ENCODE peak calls at places on chromosomes 3 and 15, in eight cellular contexts. One of them, this sample, is unnamed. For H3K4me1, the result is how much of the 10 kb centered on the place peaks cover.

GRCh38 chr15:70995383-70995965 is 102.8 kb downstream of the LRRC49 start:
- DNase-seq in heart left ventricle: no peak
- DNase-seq in body of pancreas: no peak
- DNase-seq in GM23338: no peak
- DNase-seq in CD8-positive, alpha-beta memory T cell: no peak
- DNase-seq in ovary: no peak
- DNase-seq in HCT116: no peak
- DNase-seq in breast epithelium: no peak
- DNase-seq in this sample: no peak

GRCh38 chr3:194471863-194472262 is 14.9 kb downstream of the ATP13A3 start:
- DNase-seq in GM23338: no peak
- DNase-seq in body of pancreas: no peak
- DNase-seq in CD8-positive, alpha-beta memory T cell: no peak
- DNase-seq in heart left ventricle: no peak
- DNase-seq in HCT116: no peak
- DNase-seq in breast epithelium: no peak
- DNase-seq in ovary: no peak
- DNase-seq in this sample: no peak

GRCh38 chr3:186802701-186803100 is 3.6 kb downstream of the RFC4 start:
- DNase-seq in GM23338: no peak
- DNase-seq in breast epithelium: no peak
- DNase-seq in HCT116: no peak
- DNase-seq in CD8-positive, alpha-beta memory T cell: no peak
- DNase-seq in heart left ventricle: no peak
- DNase-seq in body of pancreas: no peak
- DNase-seq in ovary: no peak
- DNase-seq in this sample: no peak

GRCh38 chr3:31614162-31614921 is 81.6 kb downstream of the STT3B start:
- DNase-seq in CD8-positive, alpha-beta memory T cell: no peak
- DNase-seq in heart left ventricle: no peak
- DNase-seq in body of pancreas: no peak
- DNase-seq in HCT116: no peak
- DNase-seq in ovary: no peak
- DNase-seq in GM23338: no peak
- DNase-seq in breast epithelium: no peak
- DNase-seq in this sample: peak

GRCh38 chr3:45972534-45973402 is 22.9 kb downstream of the FYCO1 start:
- DNase-seq in body of pancreas: peak
- DNase-seq in CD8-positive, alpha-beta memory T cell: no peak
- DNase-seq in ovary: peak
- DNase-seq in GM23338: no peak
- DNase-seq in breast epithelium: no peak
- DNase-seq in heart left ventricle: no peak
- DNase-seq in HCT116: no peak
- DNase-seq in this sample: peak

GRCh38 chr15:67833504-67834248 is 6.2 kb downstream of the RNU6-1 start:
- DNase-seq in body of pancreas: no peak
- DNase-seq in GM23338: peak
- DNase-seq in heart left ventricle: no peak
- DNase-seq in CD8-positive, alpha-beta memory T cell: no peak
- DNase-seq in breast epithelium: no peak
- DNase-seq in ovary: no peak
- DNase-seq in HCT116: no peak
- DNase-seq in this sample: peak

GRCh38 chr3:129686941-129687340 is 80.5 kb upstream of the PLXND1 start:
- DNase-seq in GM23338: peak
- DNase-seq in HCT116: no peak
- DNase-seq in heart left ventricle: no peak
- DNase-seq in ovary: no peak
- DNase-seq in body of pancreas: peak
- DNase-seq in CD8-positive, alpha-beta memory T cell: no peak
- DNase-seq in breast epithelium: no peak
- DNase-seq in this sample: peak

GRCh38 chr15:89704411-89704810 is 13.8 kb downstream of the WDR93 start:
- DNase-seq in ovary: no peak
- DNase-seq in GM23338: no peak
- DNase-seq in heart left ventricle: no peak
- DNase-seq in breast epithelium: no peak
- DNase-seq in body of pancreas: no peak
- DNase-seq in HCT116: no peak
- DNase-seq in CD8-positive, alpha-beta memory T cell: no peak
- DNase-seq in this sample: no peak

GRCh38 chr15:42974202-42974862 is 53.8 kb upstream of the TTBK2 start:
- DNase-seq in GM23338: no peak
- DNase-seq in breast epithelium: no peak
- DNase-seq in ovary: no peak
- DNase-seq in CD8-positive, alpha-beta memory T cell: no peak
- DNase-seq in body of pancreas: no peak
- DNase-seq in HCT116: no peak
- DNase-seq in heart left ventricle: no peak
- DNase-seq in this sample: no peak

GRCh38 chr3:61872077-61872706 is 310.8 kb downstream of the PTPRG start:
- DNase-seq in breast epithelium: no peak
- DNase-seq in heart left ventricle: no peak
- DNase-seq in HCT116: no peak
- DNase-seq in GM23338: peak
- DNase-seq in ovary: no peak
- DNase-seq in CD8-positive, alpha-beta memory T cell: no peak
- DNase-seq in body of pancreas: no peak
- DNase-seq in this sample: no peak

GRCh38 chr15:77038312-77039216 is 32.3 kb downstream of the TSPAN3 start:
- DNase-seq in breast epithelium: no peak
- DNase-seq in CD8-positive, alpha-beta memory T cell: no peak
- DNase-seq in body of pancreas: no peak
- DNase-seq in ovary: no peak
- DNase-seq in GM23338: no peak
- DNase-seq in HCT116: no peak
- DNase-seq in heart left ventricle: no peak
- DNase-seq in this sample: no peak

GRCh38 chr3:72657666-72658065 is 190.6 kb downstream of the SHQ1 start:
- DNase-seq in GM23338: no peak
- DNase-seq in heart left ventricle: no peak
- DNase-seq in CD8-positive, alpha-beta memory T cell: peak
- DNase-seq in HCT116: no peak
- DNase-seq in ovary: no peak
- DNase-seq in body of pancreas: peak
- DNase-seq in breast epithelium: no peak
- DNase-seq in this sample: peak

DNA sequence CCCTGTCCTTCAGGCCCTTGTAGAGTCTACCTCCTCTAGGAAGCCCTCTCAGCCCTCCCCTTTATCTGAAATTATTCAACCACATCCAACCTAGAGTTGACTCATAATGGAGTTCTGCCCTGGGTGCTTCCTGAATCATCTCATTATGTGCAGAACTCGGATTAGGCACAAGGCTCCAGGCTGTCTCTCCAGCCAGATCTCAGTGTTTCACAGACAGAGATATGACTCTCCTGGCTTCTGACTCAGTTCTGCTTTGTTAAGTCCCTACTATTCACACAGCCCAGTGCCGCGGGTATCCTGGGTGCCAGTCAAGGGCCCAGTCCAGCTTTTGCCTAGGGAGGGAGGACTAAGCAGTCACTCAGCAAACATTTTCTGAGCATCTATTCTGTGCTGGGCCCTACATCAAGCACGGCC is 9.3 kb downstream of the STRA6 start:
- DNase-seq in breast epithelium: no peak
- DNase-seq in heart left ventricle: no peak
- DNase-seq in GM23338: no peak
- DNase-seq in body of pancreas: no peak
- DNase-seq in CD8-positive, alpha-beta memory T cell: no peak
- DNase-seq in ovary: no peak
- DNase-seq in HCT116: peak
- DNase-seq in this sample: peak
- H3K4me1 ChIP-seq in breast epithelium: under half
- H3K4me1 ChIP-seq in heart left ventricle: under half
- H3K4me1 ChIP-seq in GM23338: under half
- H3K4me1 ChIP-seq in body of pancreas: under half
- H3K4me1 ChIP-seq in CD8-positive, alpha-beta memory T cell: under half
- H3K4me1 ChIP-seq in ovary: under half
- H3K4me1 ChIP-seq in HCT116: half or more
- H3K4me1 ChIP-seq in this sample: under half

GRCh38 chr3:141275511-141275910 is 43.9 kb downstream of the PXYLP1 start:
- DNase-seq in CD8-positive, alpha-beta memory T cell: no peak
- DNase-seq in HCT116: no peak
- DNase-seq in GM23338: no peak
- DNase-seq in heart left ventricle: no peak
- DNase-seq in breast epithelium: no peak
- DNase-seq in body of pancreas: no peak
- DNase-seq in ovary: no peak
- DNase-seq in this sample: peak

GRCh38 chr3:141275032-141275422 is 43.4 kb downstream of the PXYLP1 start:
- DNase-seq in body of pancreas: no peak
- DNase-seq in breast epithelium: no peak
- DNase-seq in HCT116: no peak
- DNase-seq in ovary: no peak
- DNase-seq in CD8-positive, alpha-beta memory T cell: no peak
- DNase-seq in heart left ventricle: no peak
- DNase-seq in GM23338: no peak
- DNase-seq in this sample: peak

GRCh38 chr3:141274411-141275031 is 42.9 kb downstream of the PXYLP1 start:
- DNase-seq in ovary: no peak
- DNase-seq in breast epithelium: no peak
- DNase-seq in body of pancreas: no peak
- DNase-seq in CD8-positive, alpha-beta memory T cell: no peak
- DNase-seq in heart left ventricle: no peak
- DNase-seq in HCT116: no peak
- DNase-seq in GM23338: no peak
- DNase-seq in this sample: no peak

GRCh38 chr3:141272906-141273662 is 41.5 kb downstream of the PXYLP1 start:
- DNase-seq in body of pancreas: no peak
- DNase-seq in ovary: no peak
- DNase-seq in breast epithelium: no peak
- DNase-seq in CD8-positive, alpha-beta memory T cell: no peak
- DNase-seq in heart left ventricle: no peak
- DNase-seq in GM23338: no peak
- DNase-seq in HCT116: no peak
- DNase-seq in this sample: no peak

DNA sequence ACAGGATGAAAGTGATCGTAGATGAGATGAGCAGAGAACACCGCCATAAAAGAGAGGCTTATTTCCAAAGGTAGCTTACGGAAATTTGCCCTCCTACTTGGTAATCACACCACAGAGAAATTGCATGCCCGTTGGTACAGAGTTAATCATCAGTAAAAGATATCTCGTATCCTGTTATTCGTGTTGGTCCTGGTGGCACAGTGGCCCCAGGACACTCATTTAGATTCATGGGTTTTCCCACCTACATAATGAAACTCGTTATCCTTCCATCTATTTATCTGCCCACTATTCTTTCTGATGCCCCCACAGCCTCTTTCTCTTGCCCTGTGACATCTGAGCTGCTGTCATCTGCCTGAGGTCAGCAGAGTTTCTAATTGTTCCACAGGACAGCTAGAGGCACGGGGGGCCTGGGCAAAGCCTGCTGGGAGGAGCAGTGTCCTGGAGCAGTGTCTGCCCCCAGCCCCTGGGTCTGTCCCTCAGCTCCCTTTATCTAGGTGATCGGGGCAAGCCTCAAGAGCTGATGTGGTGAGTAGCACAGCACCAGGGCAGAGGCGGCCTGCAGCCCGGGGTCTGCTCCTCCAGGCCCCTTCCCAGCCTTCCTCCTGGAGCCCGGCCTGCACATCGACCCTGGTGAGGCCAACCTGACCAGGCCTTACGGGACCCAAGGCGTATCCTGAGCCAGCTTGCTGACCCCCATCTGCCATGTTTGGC is 42.2 kb downstream of the PXYLP1 start:
- DNase-seq in body of pancreas: no peak
- DNase-seq in GM23338: no peak
- DNase-seq in ovary: no peak
- DNase-seq in breast epithelium: no peak
- DNase-seq in heart left ventricle: no peak
- DNase-seq in HCT116: no peak
- DNase-seq in CD8-positive, alpha-beta memory T cell: no peak
- DNase-seq in this sample: no peak
- H3K4me3 ChIP-seq in body of pancreas: no peak
- H3K4me3 ChIP-seq in GM23338: no peak
- H3K4me3 ChIP-seq in ovary: no peak
- H3K4me3 ChIP-seq in breast epithelium: no peak
- H3K4me3 ChIP-seq in heart left ventricle: no peak
- H3K4me3 ChIP-seq in HCT116: no peak
- H3K4me3 ChIP-seq in CD8-positive, alpha-beta memory T cell: no peak
- H3K4me3 ChIP-seq in this sample: no peak

GRCh38 chr3:157769378-157769777 is 266.2 kb upstream of the VEPH1 start:
- DNase-seq in body of pancreas: no peak
- DNase-seq in heart left ventricle: no peak
- DNase-seq in breast epithelium: no peak
- DNase-seq in GM23338: peak
- DNase-seq in ovary: no peak
- DNase-seq in HCT116: no peak
- DNase-seq in CD8-positive, alpha-beta memory T cell: no peak
- DNase-seq in this sample: no peak
- H3K4me1 ChIP-seq in body of pancreas: under half
- H3K4me1 ChIP-seq in heart left ventricle: under half
- H3K4me1 ChIP-seq in breast epithelium: under half
- H3K4me1 ChIP-seq in GM23338: under half
- H3K4me1 ChIP-seq in ovary: under half
- H3K4me1 ChIP-seq in HCT116: under half
- H3K4me1 ChIP-seq in CD8-positive, alpha-beta memory T cell: under half
- H3K4me1 ChIP-seq in this sample: under half

DNA sequence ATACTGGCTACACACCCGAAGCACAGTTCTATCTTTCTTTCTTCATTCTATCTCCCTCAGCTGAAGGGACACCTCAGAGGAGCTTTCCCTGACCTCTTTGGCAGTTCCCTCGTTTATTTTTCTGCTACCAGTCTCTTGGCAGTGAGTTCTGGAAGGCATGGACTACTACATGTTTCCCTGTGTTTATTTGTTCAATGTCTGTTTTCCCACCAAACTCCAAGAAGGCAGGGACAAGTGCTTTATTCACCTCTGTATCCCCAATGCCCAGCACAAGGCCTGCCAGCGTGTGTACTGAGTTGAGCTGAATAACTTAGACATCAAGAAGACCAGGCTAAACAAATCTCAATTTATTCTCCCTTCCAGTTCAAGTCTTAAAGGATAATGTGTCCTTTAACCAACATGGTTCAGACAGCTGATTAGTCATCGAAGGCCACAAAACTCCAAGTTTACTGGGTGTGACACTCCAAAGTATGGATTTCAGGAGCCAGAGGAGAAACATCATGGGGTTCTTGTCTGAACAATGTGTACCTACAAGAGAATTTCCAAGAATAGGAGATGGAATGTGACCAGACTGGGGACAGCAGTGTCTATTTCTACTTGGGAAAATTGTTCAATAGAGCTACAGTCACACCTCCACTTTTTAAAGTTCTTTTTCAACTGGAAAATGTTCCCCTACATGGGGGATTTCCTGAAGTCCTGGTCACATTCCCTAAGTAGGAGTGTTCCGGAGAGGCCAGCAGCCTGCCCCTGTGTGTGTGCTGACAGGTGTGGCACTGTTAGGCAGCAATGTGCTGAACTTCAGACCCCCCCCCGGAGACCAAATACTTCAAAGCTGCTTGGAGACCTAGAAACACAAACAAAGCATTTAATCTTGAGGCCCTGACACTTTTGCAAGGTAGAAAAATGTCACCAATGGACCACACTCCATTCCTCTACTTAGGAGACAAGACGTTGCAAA is 259.9 kb upstream of the CTNNB1 start:
- DNase-seq in ovary: no peak
- DNase-seq in CD8-positive, alpha-beta memory T cell: no peak
- DNase-seq in breast epithelium: peak
- DNase-seq in GM23338: no peak
- DNase-seq in HCT116: no peak
- DNase-seq in body of pancreas: peak
- DNase-seq in heart left ventricle: no peak
- DNase-seq in this sample: peak
- H3K4me3 ChIP-seq in ovary: no peak
- H3K4me3 ChIP-seq in CD8-positive, alpha-beta memory T cell: no peak
- H3K4me3 ChIP-seq in breast epithelium: no peak
- H3K4me3 ChIP-seq in GM23338: no peak
- H3K4me3 ChIP-seq in HCT116: no peak
- H3K4me3 ChIP-seq in body of pancreas: no peak
- H3K4me3 ChIP-seq in heart left ventricle: no peak
- H3K4me3 ChIP-seq in this sample: no peak